ENCODE peak calls at places on chromosomes 6 and 20, in seven cellular contexts. G is mesendoderm, X is A549, O is prostate gland, P is tibial nerve, H is heart left ventricle, N is suprapubic skin. C is an unnamed sample.
A peak's percentile ranks its signal among the peaks of the same experiment; 100 is the strongest.

GRCh38 chr20:51651921-51652549 is 109.5 kb upstream of the NFATC2 start:
- DNase-seq in G (no peak), X (no peak), O (no peak), P (no peak), H (no peak), N (no peak), C (no peak)

GRCh38 chr6:31806470-31807272 is at the start of gene LSM2:
- DNase-seq in G (peak; percentile 98), X (peak; percentile 89), O (peak; percentile 97), P (peak; percentile 96), H (peak; percentile 98), N (peak; percentile 98), C (peak; percentile 98)

GRCh38 chr6:25157842-25158241 is 121.3 kb upstream of the CARMIL1 start:
- DNase-seq in G (no peak), X (no peak), O (no peak), P (no peak), H (no peak), N (no peak), C (no peak)

GRCh38 chr20:10432079-10432478 is 1.9 kb downstream of the MKKS start:
- DNase-seq in G (no peak), X (no peak), O (no peak), P (no peak), H (no peak), N (no peak), C (no peak)

GRCh38 chr6:3309391-3310050 is 50.8 kb downstream of the PSMG4 start:
- DNase-seq in G (peak; percentile 20), X (no peak), O (no peak), P (no peak), H (no peak), N (no peak), C (no peak)

GRCh38 chr20:53656653-53657288 is 63.1 kb upstream of the ZNF217 start:
- DNase-seq in G (no peak), X (no peak), O (no peak), P (no peak), H (no peak), N (no peak), C (no peak)

GRCh38 chr6:163751032-163751525 is 336.6 kb downstream of the QKI start:
- DNase-seq in G (no peak), X (no peak), O (no peak), P (no peak), H (no peak), N (no peak), C (no peak)

GRCh38 chr6:35082046-35082732 is 59.0 kb downstream of the TCP11 start:
- DNase-seq in G (no peak), X (no peak), O (no peak), P (no peak), H (no peak), N (no peak), C (peak; percentile 37)

GRCh38 chr6:75290558-75290957 is 6.0 kb upstream of the TMEM30A start:
- DNase-seq in G (peak; percentile 60), X (no peak), O (no peak), P (no peak), H (no peak), N (no peak), C (no peak)

GRCh38 chr20:43183526-43183925 is 6.2 kb downstream of the PTPRT start:
- DNase-seq in G (no peak), X (no peak), O (no peak), P (no peak), H (no peak), N (no peak), C (no peak)

GRCh38 chr20:49486064-49486463 is 3.6 kb upstream of the KCNB1 start:
- DNase-seq in G (no peak), X (no peak), O (no peak), P (no peak), H (no peak), N (no peak), C (no peak)

GRCh38 chr6:437042-437402 is 45.5 kb downstream of the IRF4 start:
- DNase-seq in G (no peak), X (no peak), O (no peak), P (no peak), H (no peak), N (no peak), C (no peak)

GRCh38 chr6:217048-217659 is 75.1 kb upstream of the DUSP22 start:
- DNase-seq in G (peak; percentile 72), X (peak; percentile 35), O (no peak), P (no peak), H (no peak), N (no peak), C (no peak)

GRCh38 chr20:31693987-31694661 is 28.5 kb downstream of the BCL2L1 start:
- DNase-seq in G (peak; percentile 62), X (no peak), O (no peak), P (no peak), H (no peak), N (no peak), C (no peak)

GRCh38 chr20:31689141-31689540 is 33.5 kb downstream of the BCL2L1 start:
- DNase-seq in G (no peak), X (no peak), O (no peak), P (no peak), H (no peak), N (no peak), C (no peak)

GRCh38 chr20:31690124-31690666 is 32.5 kb downstream of the BCL2L1 start:
- DNase-seq in G (no peak), X (no peak), O (no peak), P (no peak), H (no peak), N (no peak), C (no peak)

GRCh38 chr20:31693402-31693801 is 29.3 kb downstream of the BCL2L1 start:
- DNase-seq in G (no peak), X (no peak), O (no peak), P (no peak), H (no peak), N (no peak), C (no peak)

GRCh38 chr20:31691646-31692275 is 30.9 kb downstream of the BCL2L1 start:
- DNase-seq in G (peak; percentile 43), X (no peak), O (no peak), P (no peak), H (no peak), N (no peak), C (no peak)
- H3K27ac ChIP-seq in G (peak overlapping the region; percentile 9), X (peak overlapping the region; percentile 95), O (peak overlapping the region; percentile 18), P (peak overlapping the region; percentile 72), H (peak overlapping the region; percentile 0), N (no peak overlapping the region), C (no peak overlapping the region)

GRCh38 chr6:165345700-165346099 is 36.3 kb upstream of the C6orf118 start:
- DNase-seq in G (no peak), X (no peak), O (no peak), P (no peak), H (no peak), N (no peak), C (no peak)
- H3K27ac ChIP-seq in G (no peak overlapping the region), X (no peak overlapping the region), O (no peak overlapping the region), P (no peak overlapping the region), H (no peak overlapping the region), N (no peak overlapping the region), C (no peak overlapping the region)

DNA sequence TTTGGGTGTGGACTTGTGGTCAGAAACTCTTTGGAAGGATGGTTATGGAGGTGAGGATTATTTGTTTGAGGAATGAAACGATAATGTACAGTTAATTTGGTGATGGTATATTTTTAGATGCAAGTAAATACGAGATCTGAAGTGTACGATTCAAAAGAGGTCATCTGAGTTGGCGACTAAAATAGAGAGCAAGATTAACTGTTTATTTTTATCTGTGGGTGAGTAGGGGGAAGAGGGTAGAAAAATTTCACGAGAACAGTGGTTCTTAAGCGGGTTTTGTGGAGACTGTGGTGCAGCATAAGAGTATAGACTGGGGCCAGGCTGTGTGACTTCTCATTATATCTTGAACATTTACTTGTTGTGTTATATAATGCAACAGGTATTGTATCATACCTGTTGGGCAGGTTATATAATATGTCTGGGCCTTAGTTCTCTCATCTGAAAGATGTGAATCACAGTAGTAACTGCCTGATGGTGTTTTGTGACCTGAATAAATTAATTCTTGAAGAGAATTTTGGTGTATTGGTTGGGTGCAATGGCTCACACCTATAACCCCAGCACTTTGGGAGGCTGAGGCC is 171.2 kb downstream of the JARID2 start:
- DNase-seq in G (no peak), X (no peak), O (no peak), P (no peak), H (no peak), N (no peak), C (no peak)
- H3K27ac ChIP-seq in G (no peak overlapping the region), X (no peak overlapping the region), O (no peak overlapping the region), P (no peak overlapping the region), H (no peak overlapping the region), N (no peak overlapping the region), C (no peak overlapping the region)

GRCh38 chr6:36580184-36580526 is 14.0 kb upstream of the SRSF3 start:
- DNase-seq in G (no peak), X (no peak), O (no peak), P (no peak), H (no peak), N (no peak), C (no peak)

GRCh38 chr6:36574679-36575078 is 19.5 kb upstream of the SRSF3 start:
- DNase-seq in G (no peak), X (no peak), O (no peak), P (no peak), H (no peak), N (no peak), C (no peak)

GRCh38 chr6:36578030-36578825 is 15.9 kb upstream of the SRSF3 start:
- DNase-seq in G (no peak), X (no peak), O (no peak), P (no peak), H (no peak), N (no peak), C (no peak)

GRCh38 chr6:36577298-36577697 is 16.9 kb upstream of the SRSF3 start:
- DNase-seq in G (no peak), X (peak; percentile 71), O (peak; percentile 10), P (no peak), H (no peak), N (no peak), C (peak; percentile 93)

DNA sequence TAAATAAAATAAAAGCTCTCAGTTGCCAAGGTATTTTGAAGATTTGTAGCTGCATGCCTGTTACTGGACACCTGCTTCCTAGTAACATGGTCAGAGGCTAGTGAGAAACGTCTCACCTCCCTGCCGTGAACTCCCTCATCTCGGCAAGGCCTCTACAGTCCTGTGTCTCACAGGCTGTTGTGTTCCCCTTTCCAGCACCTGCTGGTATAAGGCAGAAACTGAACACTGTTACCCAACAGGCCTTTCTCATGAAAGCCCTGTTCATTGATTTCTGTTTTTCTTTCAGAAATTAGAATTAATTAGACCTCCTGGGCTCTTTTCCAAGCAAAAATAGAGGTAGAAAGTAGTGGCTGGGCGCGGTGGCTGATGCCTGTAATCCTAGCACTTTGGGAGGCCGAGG is 17.6 kb upstream of the SRSF3 start:
- DNase-seq in G (no peak), X (no peak), O (no peak), P (no peak), H (no peak), N (no peak), C (no peak)
- H3K27ac ChIP-seq in G (no peak overlapping the region), X (peak overlapping the region; percentile 88), O (no peak overlapping the region), P (peak overlapping the region; percentile 79), H (no peak overlapping the region), N (peak overlapping the region; percentile 53), C (peak overlapping the region; percentile 96)

GRCh38 chr20:62605236-62605948 is 36.9 kb upstream of the SLCO4A1 start:
- DNase-seq in G (no peak), X (no peak), O (no peak), P (no peak), H (peak; percentile 42), N (no peak), C (no peak)
- H3K27ac ChIP-seq in G (no peak overlapping the region), X (no peak overlapping the region), O (no peak overlapping the region), P (no peak overlapping the region), H (no peak overlapping the region), N (peak overlapping the region; percentile 52), C (no peak overlapping the region)

C was measured in SJSA1.